ENCODE peak calls at places on chromosomes 12 and 14, in four cellular contexts. D, B, H and Y are unnamed samples.
A peak's percentile ranks its signal among the peaks of the same experiment; 100 is the strongest.

GRCh38 chr14:90858511-90858910 is 42.3 kb upstream of the TTC7B start:
- DNase-seq in B (no peak), D (no peak), H (no peak), Y (no peak)

GRCh38 chr14:77023001-77023996 is 5.2 kb downstream of the IRF2BPL start:
- DNase-seq in H (no peak), B (no peak), D (peak; percentile 57), Y (no peak)

GRCh38 chr12:46082473-46082872 is 92.1 kb upstream of the SCAF11 start:
- DNase-seq in H (no peak), D (no peak), B (no peak), Y (no peak)

GRCh38 chr12:25242981-25243764 is 7.6 kb downstream of the KRAS start:
- DNase-seq in D (no peak), B (no peak), H (no peak), Y (no peak)

GRCh38 chr12:116559330-116560080 is at the start of gene MAP1LC3B2:
- DNase-seq in B (peak; percentile 81), D (no peak), H (no peak), Y (peak; percentile 59)

GRCh38 chr12:89552376-89552775 is 26.5 kb upstream of the POC1B start:
- DNase-seq in B (no peak), D (no peak), H (no peak), Y (no peak)

GRCh38 chr14:22333408-22334274 is 255.4 kb downstream of the DAD1 start:
- DNase-seq in H (no peak), B (no peak), D (no peak), Y (no peak)

GRCh38 chr12:10361084-10361483 is 28.8 kb downstream of the KLRK1 start:
- DNase-seq in B (no peak), D (no peak), H (no peak), Y (no peak)